ENCODE peak calls at places on chromosomes 3 and 15, in six cellular contexts. X is HepG2, H is H1, K is SK-N-SH, J is HCT116, M is K562. L is an unnamed sample. For H3K4me1, the result is how much of the 10 kb centered on the place peaks cover.

GRCh38 chr3:48433472-48434118 is 3.7 kb upstream of the PLXNB1 start:
- DNase-seq in X (peak), H (no peak), K (no peak), J (no peak), M (no peak), L (no peak)

GRCh38 chr3:79414821-79415220 is 353.0 kb downstream of the ROBO1 start:
- DNase-seq in X (no peak), H (no peak), K (no peak), J (no peak), M (no peak), L (no peak)

GRCh38 chr3:61442696-61443095 is 118.7 kb upstream of the PTPRG start:
- DNase-seq in X (no peak), H (no peak), K (no peak), J (no peak), M (no peak), L (no peak)

GRCh38 chr3:191070762-191071365 is 128.2 kb upstream of the OSTN start:
- DNase-seq in X (no peak), H (no peak), K (no peak), J (no peak), M (no peak), L (no peak)

GRCh38 chr15:79218588-79219200 is 63.8 kb upstream of the ANKRD34C start:
- DNase-seq in X (no peak), H (no peak), K (peak), J (peak), M (peak), L (no peak)

GRCh38 chr3:107044587-107045119 is 332.6 kb upstream of the CCDC54 start:
- DNase-seq in X (no peak), H (no peak), K (no peak), J (no peak), M (no peak), L (no peak)

GRCh38 chr3:53486961-53487654 is 7.3 kb upstream of the CACNA1D start:
- DNase-seq in X (no peak), H (no peak), K (no peak), J (no peak), M (no peak), L (no peak)

GRCh38 chr3:15798533-15799245 is 910 bp upstream of the ANKRD28 start:
- DNase-seq in X (no peak), H (no peak), K (no peak), J (no peak), M (no peak), L (no peak)

DNA sequence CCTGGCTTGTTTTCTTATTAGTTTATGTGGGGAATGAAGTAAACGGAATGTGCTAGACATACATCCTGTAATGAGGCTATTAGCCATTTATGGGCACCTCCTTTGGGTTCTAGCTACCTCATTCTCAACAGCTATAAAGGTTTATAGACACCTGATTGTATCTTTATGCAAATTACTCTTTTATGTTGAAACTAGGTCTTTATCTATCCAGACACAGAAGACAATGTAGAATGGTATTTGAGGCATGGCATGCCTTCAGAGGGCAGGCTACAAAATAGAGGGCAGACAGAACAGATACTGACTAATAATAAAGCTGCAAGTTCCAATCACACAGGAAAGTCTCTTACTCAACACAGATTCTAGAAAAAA is 27.1 kb downstream of the TBC1D2B start:
- DNase-seq in X (no peak), H (no peak), K (no peak), J (no peak), M (no peak), L (no peak)
- H3K4me1 ChIP-seq in X (under half), H (under half), K (half or more), J (under half), M (under half), L (under half)

DNA sequence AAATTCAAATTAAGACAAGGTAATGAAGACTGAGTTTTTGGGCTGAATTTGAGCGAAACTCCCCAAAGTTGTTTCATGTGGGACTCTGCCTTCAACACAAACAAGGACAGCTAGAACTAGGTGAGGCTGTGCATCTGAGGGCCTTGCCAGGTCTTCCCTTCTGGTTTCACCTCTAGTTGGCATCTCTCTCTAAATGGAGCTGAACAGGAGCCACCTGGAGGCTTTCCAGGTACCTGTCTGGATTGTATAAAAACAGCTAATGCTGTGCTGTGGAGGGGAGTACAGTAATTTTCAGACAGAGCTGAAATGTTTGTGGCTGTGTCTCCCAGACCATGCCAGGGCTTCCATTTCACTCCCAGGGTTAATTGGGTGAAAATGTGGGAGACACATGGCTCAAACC is 27.1 kb downstream of the TRIM71 start:
- DNase-seq in X (no peak), H (no peak), K (no peak), J (no peak), M (no peak), L (no peak)
- H3K9ac ChIP-seq in X (peak), H (no peak), K (no peak), J (no peak), M (no peak), L (peak)

GRCh38 chr3:58112185-58112535 is 98.6 kb downstream of the DNASE1L3 start:
- DNase-seq in X (no peak), H (no peak), K (no peak), J (no peak), M (no peak), L (no peak)
- TF ChIP-seq YY1 in X (no peak), H (no peak), K (no peak), J (no peak), M (no peak), L (no peak)

GRCh38 chr3:112685435-112685834 is 44.5 kb upstream of the CCDC80 start:
- DNase-seq in X (no peak), H (no peak), K (peak), J (no peak), M (no peak), L (no peak)
- H3K4me1 ChIP-seq in X (under half), H (under half), K (under half), J (under half), M (under half), L (under half)

DNA sequence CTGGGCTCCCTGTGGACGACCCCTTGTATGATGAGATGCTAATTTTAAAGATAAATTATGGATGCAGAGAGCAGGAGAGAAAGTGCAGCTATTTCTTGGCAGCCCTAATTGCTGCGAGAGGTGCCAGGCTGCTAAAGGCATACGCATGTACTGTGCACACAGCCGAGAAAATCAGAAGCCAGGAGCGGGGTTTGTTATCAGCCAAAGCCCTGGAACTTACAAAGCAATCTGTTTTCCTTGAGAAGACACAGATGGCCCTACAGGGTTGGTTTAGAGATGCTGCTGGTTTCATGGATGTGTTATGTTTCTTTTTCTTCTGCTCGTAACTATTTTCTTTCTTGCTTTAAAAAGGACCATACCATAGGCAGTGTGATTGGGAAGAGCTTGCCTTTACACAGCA is 11.7 kb upstream of the CCK start:
- DNase-seq in X (no peak), H (no peak), K (peak), J (no peak), M (no peak), L (no peak)
- H3K9ac ChIP-seq in X (no peak), H (no peak), K (no peak), J (no peak), M (no peak), L (no peak)

GRCh38 chr3:136350132-136350531 is 100.0 kb downstream of the PCCB start:
- DNase-seq in X (no peak), H (no peak), K (no peak), J (no peak), M (no peak), L (no peak)
- TF ChIP-seq YY1 in X (no peak), H (no peak), K (no peak), J (no peak), M (no peak), L (no peak)

GRCh38 chr3:84963137-84963536 is 4.3 kb downstream of the CADM2 start:
- DNase-seq in X (no peak), H (no peak), K (peak), J (no peak), M (no peak), L (no peak)

GRCh38 chr3:84962460-84962859 is 3.7 kb downstream of the CADM2 start:
- DNase-seq in X (no peak), H (no peak), K (no peak), J (no peak), M (no peak), L (no peak)

GRCh38 chr3:84960581-84960980 is 1.8 kb downstream of the CADM2 start:
- DNase-seq in X (no peak), H (no peak), K (peak), J (no peak), M (no peak), L (no peak)

GRCh38 chr3:84960994-84961393 is 2.2 kb downstream of the CADM2 start:
- DNase-seq in X (no peak), H (no peak), K (peak), J (no peak), M (no peak), L (no peak)

GRCh38 chr3:84961492-84962255 is 2.9 kb downstream of the CADM2 start:
- DNase-seq in X (no peak), H (no peak), K (peak), J (no peak), M (no peak), L (no peak)
- H3K4me1 ChIP-seq in X (under half), H (under half), K (under half), J (under half), M (under half), L (under half)

L was measured in NT2/D1.